ENCODE peak calls at places on chromosomes 12 and 14, in nine cellular contexts. V is SK-N-SH, R is ovary, U is A549, C is transverse colon, O is GM12878, B is tibial nerve, J is sigmoid colon, I is K562. X is an unnamed sample. For H3K4me1, the result is how much of the 10 kb centered on the place peaks cover.

GRCh38 chr12:29971431-29971830 is 187.7 kb upstream of the TMTC1 start:
- DNase-seq in V (no peak), R (no peak), U (no peak), C (no peak), O (no peak), B (no peak), J (no peak), I (no peak), X (no peak)

GRCh38 chr14:89309670-89310177 is 107.3 kb downstream of the FOXN3 start:
- DNase-seq in V (no peak), R (no peak), U (no peak), C (no peak), O (no peak), B (no peak), J (no peak), I (no peak), X (no peak)

GRCh38 chr14:49381778-49382177 is 204.4 kb downstream of the RPS29 start:
- DNase-seq in V (no peak), R (no peak), U (no peak), C (no peak), O (no peak), B (no peak), J (no peak), I (no peak), X (no peak)

GRCh38 chr12:25121916-25122315 is 73.0 kb downstream of the DNAI7 start:
- DNase-seq in V (no peak), R (no peak), U (no peak), C (no peak), O (no peak), B (no peak), J (no peak), I (no peak), X (no peak)

GRCh38 chr14:65940056-65940735 is 527.7 kb downstream of the FUT8 start:
- DNase-seq in V (peak), R (no peak), U (peak), C (no peak), O (no peak), B (no peak), J (no peak), I (peak), X (no peak)

GRCh38 chr14:105161964-105162363 is 6.6 kb downstream of the JAG2 start:
- DNase-seq in V (no peak), R (no peak), U (no peak), C (no peak), O (no peak), B (no peak), J (no peak), I (no peak), X (no peak)

GRCh38 chr12:66678640-66679268 is at the start of gene GRIP1:
- DNase-seq in V (no peak), R (no peak), U (no peak), C (no peak), O (no peak), B (no peak), J (no peak), I (no peak), X (no peak)

GRCh38 chr14:37122919-37123639 is 49.3 kb downstream of the SLC25A21 start:
- DNase-seq in V (no peak), R (no peak), U (no peak), C (no peak), O (no peak), B (no peak), J (no peak), I (no peak), X (no peak)

GRCh38 chr14:83974647-83975163 is 1555.2 kb upstream of the FLRT2 start:
- DNase-seq in V (no peak), R (no peak), U (no peak), C (no peak), O (no peak), B (no peak), J (no peak), I (no peak), X (no peak)

GRCh38 chr12:112855375-112855774 is 51.4 kb upstream of the OAS1 start:
- DNase-seq in V (peak), R (no peak), U (peak), C (no peak), O (no peak), B (no peak), J (no peak), I (no peak), X (no peak)

GRCh38 chr12:20596036-20596435 is 99.1 kb upstream of the SLCO1C1 start:
- DNase-seq in V (no peak), R (no peak), U (no peak), C (no peak), O (no peak), B (no peak), J (no peak), I (no peak), X (no peak)

GRCh38 chr12:401235-402126 is at the start of gene CCDC77:
- DNase-seq in V (peak), R (peak), U (peak), C (peak), O (peak), B (peak), J (peak), I (peak), X (peak)

GRCh38 chr12:44245932-44246331 is 410.1 kb downstream of the TMEM117 start:
- DNase-seq in V (no peak), R (no peak), U (no peak), C (no peak), O (no peak), B (no peak), J (no peak), I (no peak), X (no peak)

GRCh38 chr14:100660498-100661339 is 66.0 kb upstream of the DLK1 start:
- DNase-seq in V (no peak), R (no peak), U (no peak), C (no peak), O (no peak), B (no peak), J (no peak), I (no peak), X (no peak)

GRCh38 chr12:68334136-68334535 is 2.0 kb upstream of the MDM1 start:
- DNase-seq in V (peak), R (no peak), U (no peak), C (peak), O (peak), B (no peak), J (no peak), I (no peak), X (no peak)
- TF ChIP-seq EP300 in V (no peak), R (no peak), U (no peak), C (no peak), O (no peak), B (no peak), J (no peak), I (no peak), X (no peak)

GRCh38 chr12:104664368-104664767 is 207.6 kb downstream of the CHST11 start:
- DNase-seq in V (no peak), R (no peak), U (no peak), C (no peak), O (no peak), B (no peak), J (no peak), I (no peak), X (no peak)

GRCh38 chr12:104659058-104659457 is 202.3 kb downstream of the CHST11 start:
- DNase-seq in V (no peak), R (no peak), U (no peak), C (no peak), O (no peak), B (no peak), J (no peak), I (no peak), X (no peak)

GRCh38 chr12:104662203-104662602 is 205.5 kb downstream of the CHST11 start:
- DNase-seq in V (no peak), R (no peak), U (no peak), C (no peak), O (no peak), B (no peak), J (no peak), I (no peak), X (no peak)

GRCh38 chr12:104665296-104665695 is 208.5 kb downstream of the CHST11 start:
- DNase-seq in V (no peak), R (no peak), U (no peak), C (no peak), O (no peak), B (no peak), J (no peak), I (no peak), X (no peak)

DNA sequence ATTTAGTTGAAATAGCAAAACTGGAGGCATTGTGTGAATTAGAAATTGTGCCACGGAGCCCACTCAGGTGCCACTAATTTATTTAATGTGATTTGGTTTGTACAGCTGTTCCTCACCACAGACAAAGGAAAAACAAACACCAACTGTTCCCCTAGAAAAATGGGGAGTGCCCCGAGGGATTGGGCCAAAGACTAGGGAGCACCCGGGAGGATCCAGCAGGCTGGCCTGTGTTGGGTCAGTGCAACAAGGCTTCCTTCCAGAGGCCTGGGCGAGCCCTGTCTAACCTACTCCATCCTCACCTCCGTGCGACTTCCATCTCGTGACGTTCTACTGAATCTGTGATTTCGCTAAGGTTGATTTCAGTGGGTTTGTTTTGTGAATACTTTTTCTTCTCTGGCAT is 206.2 kb downstream of the CHST11 start:
- DNase-seq in V (no peak), R (no peak), U (no peak), C (no peak), O (no peak), B (no peak), J (no peak), I (no peak), X (no peak)
- H3K4me1 ChIP-seq in V (under half), R (under half), U (half or more), C (under half), O (under half), B (under half), J (under half), I (under half), X (under half)

GRCh38 chr12:95554532-95555071 is 3.3 kb upstream of the USP44 start:
- DNase-seq in V (no peak), R (no peak), U (no peak), C (no peak), O (no peak), B (no peak), J (no peak), I (no peak), X (no peak)

GRCh38 chr12:95551913-95552516 is 739 bp upstream of the USP44 start:
- DNase-seq in V (no peak), R (no peak), U (no peak), C (no peak), O (no peak), B (no peak), J (no peak), I (no peak), X (no peak)

GRCh38 chr12:95553202-95553943 is 2.1 kb upstream of the USP44 start:
- DNase-seq in V (no peak), R (no peak), U (no peak), C (no peak), O (no peak), B (no peak), J (no peak), I (no peak), X (no peak)

DNA sequence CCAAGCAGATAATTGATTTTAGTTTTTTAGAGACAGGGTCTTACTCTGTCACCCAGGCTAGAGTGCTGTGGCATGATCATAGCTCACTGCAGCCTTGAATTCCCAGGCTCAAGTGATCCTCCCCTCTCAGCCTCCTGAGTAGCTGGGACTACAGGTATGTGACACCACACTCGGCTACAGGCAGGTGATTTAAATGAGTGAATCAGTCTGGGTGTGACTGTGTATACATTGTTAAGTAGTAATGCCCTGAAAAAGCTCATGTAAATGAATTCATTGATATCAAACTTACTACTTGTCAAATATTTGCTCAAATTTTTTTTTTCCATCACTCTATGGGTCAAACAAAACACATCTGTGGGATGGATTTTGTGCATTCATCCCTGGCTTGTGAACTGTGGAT is 6.3 kb upstream of the USP44 start:
- DNase-seq in V (no peak), R (no peak), U (no peak), C (peak), O (no peak), B (no peak), J (no peak), I (no peak), X (no peak)
- TF ChIP-seq EP300 in V (no peak), R (no peak), U (no peak), C (no peak), O (no peak), B (no peak), J (no peak), I (no peak), X (no peak)

DNA sequence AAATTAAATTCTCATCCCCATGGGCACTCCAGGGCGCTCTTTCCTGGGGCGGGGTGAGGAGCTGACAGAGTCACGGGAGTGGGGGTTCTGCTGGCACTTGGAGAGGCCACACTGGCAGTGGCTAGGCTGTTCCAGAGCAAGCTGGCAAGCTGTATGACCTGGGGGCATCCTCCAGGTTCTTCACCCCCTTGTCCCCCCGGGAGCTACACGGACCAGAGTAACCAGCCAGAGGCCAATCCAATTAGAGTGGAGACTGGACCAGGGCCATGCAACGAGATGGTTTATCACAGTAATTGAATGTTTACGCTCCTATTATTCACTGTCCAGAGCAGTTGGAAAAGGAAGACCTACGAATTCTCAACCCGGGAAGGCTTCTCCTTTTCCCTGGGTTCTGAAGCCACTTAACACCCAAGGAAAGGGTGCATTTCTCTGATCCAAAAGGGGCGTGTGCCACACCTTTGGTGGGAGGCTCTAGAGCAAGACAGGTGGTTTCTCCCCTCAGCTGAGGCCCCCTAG is 43.8 kb upstream of the PNMA1 start:
- DNase-seq in V (peak), R (peak), U (no peak), C (no peak), O (no peak), B (no peak), J (peak), I (no peak), X (no peak)
- H3K4me1 ChIP-seq in V (half or more), R (under half), U (half or more), C (half or more), O (half or more), B (half or more), J (half or more), I (half or more), X (half or more)